ENCODE peak calls at places on chromosomes 3 and 15, in nine cellular contexts. One of them, this sample, is unnamed.
A peak's percentile ranks its signal among the peaks of the same experiment; 100 is the strongest.

GRCh38 chr3:128808672-128809071 is 70.7 kb upstream of the ACAD9 start:
- DNase-seq in dorsolateral prefrontal cortex: no peak
- DNase-seq in prostate gland: no peak
- DNase-seq in body of pancreas: no peak
- DNase-seq in HL-60: no peak
- DNase-seq in epithelial cell of proximal tubule: no peak
- DNase-seq in progenitor cell of endocrine pancreas: no peak
- DNase-seq in WTC11: no peak
- DNase-seq in right lobe of liver: no peak
- DNase-seq in this sample: no peak

GRCh38 chr3:40800343-40800742 is 275.6 kb downstream of the ZNF621 start:
- DNase-seq in dorsolateral prefrontal cortex: no peak
- DNase-seq in epithelial cell of proximal tubule: peak; percentile 99
- DNase-seq in WTC11: no peak
- DNase-seq in progenitor cell of endocrine pancreas: no peak
- DNase-seq in HL-60: peak; percentile 51
- DNase-seq in body of pancreas: no peak
- DNase-seq in right lobe of liver: no peak
- DNase-seq in prostate gland: no peak
- DNase-seq in this sample: no peak

GRCh38 chr3:195897081-195897852 is 11.1 kb downstream of the TNK2 start:
- DNase-seq in body of pancreas: no peak
- DNase-seq in WTC11: no peak
- DNase-seq in epithelial cell of proximal tubule: no peak
- DNase-seq in HL-60: no peak
- DNase-seq in dorsolateral prefrontal cortex: peak; percentile 60
- DNase-seq in progenitor cell of endocrine pancreas: no peak
- DNase-seq in prostate gland: no peak
- DNase-seq in right lobe of liver: no peak
- DNase-seq in this sample: no peak

GRCh38 chr15:92810418-92811138 is 89.5 kb upstream of the CHD2 start:
- DNase-seq in dorsolateral prefrontal cortex: no peak
- DNase-seq in epithelial cell of proximal tubule: no peak
- DNase-seq in body of pancreas: peak; percentile 84
- DNase-seq in progenitor cell of endocrine pancreas: no peak
- DNase-seq in right lobe of liver: peak; percentile 44
- DNase-seq in prostate gland: peak; percentile 79
- DNase-seq in HL-60: no peak
- DNase-seq in WTC11: no peak
- DNase-seq in this sample: no peak

GRCh38 chr15:31031471-31032064 is 40.1 kb upstream of the MTMR10 start:
- DNase-seq in epithelial cell of proximal tubule: no peak
- DNase-seq in prostate gland: no peak
- DNase-seq in right lobe of liver: no peak
- DNase-seq in WTC11: no peak
- DNase-seq in HL-60: no peak
- DNase-seq in progenitor cell of endocrine pancreas: no peak
- DNase-seq in dorsolateral prefrontal cortex: no peak
- DNase-seq in body of pancreas: no peak
- DNase-seq in this sample: no peak

GRCh38 chr15:87877114-87877810 is 379.3 kb downstream of the NTRK3 start:
- DNase-seq in right lobe of liver: no peak
- DNase-seq in body of pancreas: no peak
- DNase-seq in prostate gland: no peak
- DNase-seq in HL-60: no peak
- DNase-seq in WTC11: no peak
- DNase-seq in dorsolateral prefrontal cortex: no peak
- DNase-seq in progenitor cell of endocrine pancreas: no peak
- DNase-seq in epithelial cell of proximal tubule: no peak
- DNase-seq in this sample: no peak

GRCh38 chr3:46670000-46670890 is 23.2 kb downstream of the ALS2CL start:
- DNase-seq in WTC11: peak; percentile 5
- DNase-seq in progenitor cell of endocrine pancreas: no peak
- DNase-seq in right lobe of liver: peak; percentile 5
- DNase-seq in prostate gland: no peak
- DNase-seq in HL-60: no peak
- DNase-seq in epithelial cell of proximal tubule: no peak
- DNase-seq in dorsolateral prefrontal cortex: peak; percentile 13
- DNase-seq in body of pancreas: peak; percentile 3
- DNase-seq in this sample: peak; percentile 17

GRCh38 chr3:187112934-187113793 is 26.1 kb downstream of the RPL39L start:
- DNase-seq in epithelial cell of proximal tubule: no peak
- DNase-seq in body of pancreas: no peak
- DNase-seq in progenitor cell of endocrine pancreas: no peak
- DNase-seq in dorsolateral prefrontal cortex: no peak
- DNase-seq in right lobe of liver: no peak
- DNase-seq in HL-60: no peak
- DNase-seq in prostate gland: no peak
- DNase-seq in WTC11: no peak
- DNase-seq in this sample: no peak

GRCh38 chr15:37004981-37005735 is 95.2 kb downstream of the MEIS2 start:
- DNase-seq in right lobe of liver: no peak
- DNase-seq in prostate gland: no peak
- DNase-seq in WTC11: no peak
- DNase-seq in body of pancreas: no peak
- DNase-seq in epithelial cell of proximal tubule: no peak
- DNase-seq in HL-60: no peak
- DNase-seq in progenitor cell of endocrine pancreas: no peak
- DNase-seq in dorsolateral prefrontal cortex: no peak
- DNase-seq in this sample: no peak

GRCh38 chr3:142549986-142550385 is 28.5 kb downstream of the ATR start:
- DNase-seq in right lobe of liver: no peak
- DNase-seq in progenitor cell of endocrine pancreas: no peak
- DNase-seq in WTC11: no peak
- DNase-seq in body of pancreas: no peak
- DNase-seq in prostate gland: no peak
- DNase-seq in dorsolateral prefrontal cortex: no peak
- DNase-seq in epithelial cell of proximal tubule: no peak
- DNase-seq in HL-60: no peak
- DNase-seq in this sample: no peak

GRCh38 chr15:96121066-96121465 is 209.4 kb upstream of the NR2F2 start:
- DNase-seq in HL-60: no peak
- DNase-seq in dorsolateral prefrontal cortex: no peak
- DNase-seq in progenitor cell of endocrine pancreas: no peak
- DNase-seq in prostate gland: no peak
- DNase-seq in body of pancreas: no peak
- DNase-seq in epithelial cell of proximal tubule: no peak
- DNase-seq in WTC11: no peak
- DNase-seq in right lobe of liver: no peak
- DNase-seq in this sample: no peak

GRCh38 chr15:72706266-72706665 is 20.3 kb downstream of the BBS4 start:
- DNase-seq in progenitor cell of endocrine pancreas: no peak
- DNase-seq in epithelial cell of proximal tubule: no peak
- DNase-seq in dorsolateral prefrontal cortex: no peak
- DNase-seq in HL-60: no peak
- DNase-seq in prostate gland: no peak
- DNase-seq in right lobe of liver: no peak
- DNase-seq in body of pancreas: no peak
- DNase-seq in WTC11: no peak
- DNase-seq in this sample: no peak

GRCh38 chr15:79942656-79943481 is 28.1 kb downstream of the BCL2A1 start:
- DNase-seq in HL-60: no peak
- DNase-seq in body of pancreas: no peak
- DNase-seq in prostate gland: no peak
- DNase-seq in WTC11: no peak
- DNase-seq in epithelial cell of proximal tubule: no peak
- DNase-seq in dorsolateral prefrontal cortex: no peak
- DNase-seq in right lobe of liver: no peak
- DNase-seq in progenitor cell of endocrine pancreas: no peak
- DNase-seq in this sample: no peak

GRCh38 chr15:67076147-67076843 is 10.9 kb downstream of the SMAD3 start:
- DNase-seq in prostate gland: no peak
- DNase-seq in WTC11: no peak
- DNase-seq in HL-60: no peak
- DNase-seq in right lobe of liver: no peak
- DNase-seq in dorsolateral prefrontal cortex: no peak
- DNase-seq in body of pancreas: no peak
- DNase-seq in progenitor cell of endocrine pancreas: no peak
- DNase-seq in epithelial cell of proximal tubule: no peak
- DNase-seq in this sample: no peak

GRCh38 chr15:70609919-70610318 is 153.4 kb downstream of the UACA start:
- DNase-seq in prostate gland: no peak
- DNase-seq in progenitor cell of endocrine pancreas: no peak
- DNase-seq in dorsolateral prefrontal cortex: no peak
- DNase-seq in body of pancreas: no peak
- DNase-seq in right lobe of liver: no peak
- DNase-seq in WTC11: no peak
- DNase-seq in HL-60: no peak
- DNase-seq in epithelial cell of proximal tubule: no peak
- DNase-seq in this sample: no peak

GRCh38 chr3:46712191-46713047 is 5.2 kb downstream of the PRSS50 start:
- DNase-seq in right lobe of liver: no peak
- DNase-seq in epithelial cell of proximal tubule: no peak
- DNase-seq in dorsolateral prefrontal cortex: no peak
- DNase-seq in prostate gland: no peak
- DNase-seq in HL-60: no peak
- DNase-seq in WTC11: peak; percentile 5
- DNase-seq in progenitor cell of endocrine pancreas: no peak
- DNase-seq in body of pancreas: no peak
- DNase-seq in this sample: no peak

GRCh38 chr15:41494922-41495735 is 1.5 kb downstream of the ITPKA start:
- DNase-seq in HL-60: no peak
- DNase-seq in WTC11: peak; percentile 54
- DNase-seq in prostate gland: no peak
- DNase-seq in body of pancreas: no peak
- DNase-seq in right lobe of liver: peak; percentile 38
- DNase-seq in epithelial cell of proximal tubule: no peak
- DNase-seq in dorsolateral prefrontal cortex: no peak
- DNase-seq in progenitor cell of endocrine pancreas: peak; percentile 38
- DNase-seq in this sample: no peak

GRCh38 chr3:54830658-54831057 is 97.2 kb downstream of the LRTM1 start:
- DNase-seq in right lobe of liver: no peak
- DNase-seq in epithelial cell of proximal tubule: no peak
- DNase-seq in WTC11: peak; percentile 64
- DNase-seq in progenitor cell of endocrine pancreas: no peak
- DNase-seq in HL-60: peak; percentile 14
- DNase-seq in body of pancreas: no peak
- DNase-seq in dorsolateral prefrontal cortex: no peak
- DNase-seq in prostate gland: no peak
- DNase-seq in this sample: no peak

GRCh38 chr3:160390554-160391138 is 8.4 kb downstream of the IFT80 start:
- DNase-seq in dorsolateral prefrontal cortex: no peak
- DNase-seq in WTC11: no peak
- DNase-seq in body of pancreas: no peak
- DNase-seq in right lobe of liver: no peak
- DNase-seq in prostate gland: no peak
- DNase-seq in progenitor cell of endocrine pancreas: no peak
- DNase-seq in HL-60: no peak
- DNase-seq in epithelial cell of proximal tubule: no peak
- DNase-seq in this sample: no peak

GRCh38 chr15:80942266-80942665 is 47.4 kb downstream of the MESD start:
- DNase-seq in progenitor cell of endocrine pancreas: no peak
- DNase-seq in epithelial cell of proximal tubule: no peak
- DNase-seq in right lobe of liver: no peak
- DNase-seq in dorsolateral prefrontal cortex: no peak
- DNase-seq in HL-60: no peak
- DNase-seq in prostate gland: no peak
- DNase-seq in WTC11: no peak
- DNase-seq in body of pancreas: no peak
- DNase-seq in this sample: no peak

GRCh38 chr3:27110020-27110419 is 259.2 kb downstream of the NEK10 start:
- DNase-seq in epithelial cell of proximal tubule: no peak
- DNase-seq in WTC11: no peak
- DNase-seq in HL-60: no peak
- DNase-seq in progenitor cell of endocrine pancreas: no peak
- DNase-seq in dorsolateral prefrontal cortex: no peak
- DNase-seq in right lobe of liver: no peak
- DNase-seq in prostate gland: no peak
- DNase-seq in body of pancreas: no peak
- DNase-seq in this sample: no peak

GRCh38 chr3:27108322-27108721 is 260.9 kb downstream of the NEK10 start:
- DNase-seq in prostate gland: no peak
- DNase-seq in progenitor cell of endocrine pancreas: no peak
- DNase-seq in right lobe of liver: no peak
- DNase-seq in epithelial cell of proximal tubule: no peak
- DNase-seq in WTC11: no peak
- DNase-seq in body of pancreas: no peak
- DNase-seq in HL-60: no peak
- DNase-seq in dorsolateral prefrontal cortex: no peak
- DNase-seq in this sample: no peak

DNA sequence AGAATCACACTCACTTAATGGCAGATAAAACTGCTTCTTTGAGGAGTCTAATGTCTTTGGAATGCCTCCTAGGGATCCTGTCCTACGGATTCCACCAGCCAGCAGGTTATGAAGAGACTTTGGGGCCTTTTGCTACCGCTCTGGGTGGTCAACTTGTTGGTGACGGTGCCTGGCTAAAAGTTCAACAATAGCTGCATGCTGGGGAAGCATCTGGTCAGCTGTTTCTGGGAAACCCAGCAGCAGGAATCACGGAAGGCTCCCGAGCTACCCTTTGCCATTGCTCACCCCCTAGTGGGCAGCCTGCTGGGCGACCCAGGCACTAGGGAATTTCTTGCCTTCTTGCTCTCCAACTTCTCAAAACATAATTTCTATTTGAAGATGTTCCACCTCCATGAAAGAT is 263.3 kb downstream of the NEK10 start:
- DNase-seq in dorsolateral prefrontal cortex: no peak
- DNase-seq in body of pancreas: peak; percentile 18
- DNase-seq in right lobe of liver: no peak
- DNase-seq in prostate gland: no peak
- DNase-seq in HL-60: no peak
- DNase-seq in epithelial cell of proximal tubule: no peak
- DNase-seq in progenitor cell of endocrine pancreas: no peak
- DNase-seq in WTC11: peak; percentile 50
- DNase-seq in this sample: no peak
- TF ChIP-seq CTCF in dorsolateral prefrontal cortex: no peak
- TF ChIP-seq CTCF in body of pancreas: peak; percentile 9
- TF ChIP-seq CTCF in right lobe of liver: no peak
- TF ChIP-seq CTCF in prostate gland: no peak
- TF ChIP-seq CTCF in HL-60: no peak
- TF ChIP-seq CTCF in epithelial cell of proximal tubule: peak; percentile 55
- TF ChIP-seq CTCF in progenitor cell of endocrine pancreas: peak; percentile 56
- TF ChIP-seq CTCF in WTC11: no peak
- TF ChIP-seq CTCF in this sample: no peak

GRCh38 chr3:192352142-192352541 is 375.2 kb downstream of the FGF12 start:
- DNase-seq in progenitor cell of endocrine pancreas: no peak
- DNase-seq in HL-60: no peak
- DNase-seq in WTC11: no peak
- DNase-seq in epithelial cell of proximal tubule: no peak
- DNase-seq in body of pancreas: no peak
- DNase-seq in dorsolateral prefrontal cortex: no peak
- DNase-seq in prostate gland: no peak
- DNase-seq in right lobe of liver: no peak
- DNase-seq in this sample: no peak
- TF ChIP-seq CTCF in progenitor cell of endocrine pancreas: no peak
- TF ChIP-seq CTCF in HL-60: no peak
- TF ChIP-seq CTCF in WTC11: no peak
- TF ChIP-seq CTCF in epithelial cell of proximal tubule: no peak
- TF ChIP-seq CTCF in body of pancreas: no peak
- TF ChIP-seq CTCF in dorsolateral prefrontal cortex: no peak
- TF ChIP-seq CTCF in prostate gland: no peak
- TF ChIP-seq CTCF in right lobe of liver: no peak
- TF ChIP-seq CTCF in this sample: no peak

GRCh38 chr15:47937834-47938233 is 183.0 kb upstream of the SLC24A5 start:
- DNase-seq in WTC11: no peak
- DNase-seq in progenitor cell of endocrine pancreas: no peak
- DNase-seq in right lobe of liver: no peak
- DNase-seq in prostate gland: no peak
- DNase-seq in epithelial cell of proximal tubule: no peak
- DNase-seq in body of pancreas: no peak
- DNase-seq in dorsolateral prefrontal cortex: no peak
- DNase-seq in HL-60: no peak
- DNase-seq in this sample: no peak
- TF ChIP-seq CTCF in WTC11: no peak
- TF ChIP-seq CTCF in progenitor cell of endocrine pancreas: no peak
- TF ChIP-seq CTCF in right lobe of liver: no peak
- TF ChIP-seq CTCF in prostate gland: no peak
- TF ChIP-seq CTCF in epithelial cell of proximal tubule: no peak
- TF ChIP-seq CTCF in body of pancreas: no peak
- TF ChIP-seq CTCF in dorsolateral prefrontal cortex: no peak
- TF ChIP-seq CTCF in HL-60: no peak
- TF ChIP-seq CTCF in this sample: no peak

GRCh38 chr15:39312984-39313383 is 267.9 kb upstream of the THBS1 start:
- DNase-seq in dorsolateral prefrontal cortex: no peak
- DNase-seq in WTC11: peak; percentile 19
- DNase-seq in prostate gland: no peak
- DNase-seq in progenitor cell of endocrine pancreas: no peak
- DNase-seq in epithelial cell of proximal tubule: no peak
- DNase-seq in HL-60: peak; percentile 67
- DNase-seq in right lobe of liver: peak; percentile 53
- DNase-seq in body of pancreas: peak; percentile 13
- DNase-seq in this sample: no peak
- TF ChIP-seq CTCF in dorsolateral prefrontal cortex: no peak
- TF ChIP-seq CTCF in WTC11: no peak
- TF ChIP-seq CTCF in prostate gland: peak; percentile 31
- TF ChIP-seq CTCF in progenitor cell of endocrine pancreas: peak; percentile 14
- TF ChIP-seq CTCF in epithelial cell of proximal tubule: peak; percentile 52
- TF ChIP-seq CTCF in HL-60: peak; percentile 48
- TF ChIP-seq CTCF in right lobe of liver: peak; percentile 20
- TF ChIP-seq CTCF in body of pancreas: peak; percentile 45
- TF ChIP-seq CTCF in this sample: no peak